ENCODE peak calls at places on chromosomes 1 and 21, in eight cellular contexts. R is HS-5, B is LoVo, W is M059J, P is iris pigment epithelial cell, K is globus pallidus, X is C1 segment of cervical spinal cord, N is OCI-LY7. D is an unnamed sample.
A peak's percentile ranks its signal among the peaks of the same experiment; 100 is the strongest.

GRCh38 chr1:93670141-93670540 is 11.5 kb downstream of the BCAR3 start:
- DNase-seq in X (no peak), N (no peak), R (peak; percentile 30), K (peak; percentile 27), B (peak; percentile 76), W (peak; percentile 99), P (peak; percentile 93), D (peak; percentile 24)

GRCh38 chr1:3911981-3912808 is 12.1 kb upstream of the C1orf174 start:
- DNase-seq in R (no peak), X (no peak), N (no peak), W (no peak), B (no peak), K (no peak), P (no peak), D (no peak)

GRCh38 chr1:32464716-32465540 is at the start of gene ZBTB8B:
- DNase-seq in P (peak; percentile 35), W (peak; percentile 89), B (peak; percentile 45), N (no peak), X (peak; percentile 75), K (peak; percentile 86), R (no peak), D (peak; percentile 63)

GRCh38 chr1:212098340-212098739 is 62.8 kb downstream of the DTL start:
- DNase-seq in N (no peak), P (no peak), X (no peak), B (no peak), K (no peak), W (no peak), R (no peak), D (no peak)

GRCh38 chr1:75133754-75134655 is at the start of gene LHX8:
- DNase-seq in N (no peak), X (no peak), B (no peak), W (peak; percentile 59), P (no peak), K (no peak), R (no peak), D (no peak)

GRCh38 chr1:248618878-248619277 is 16.0 kb downstream of the OR2T11 start:
- DNase-seq in X (peak; percentile 9), B (peak; percentile 43), K (peak; percentile 53), W (peak; percentile 26), N (peak; percentile 59), R (no peak), P (peak; percentile 4), D (peak; percentile 32)

GRCh38 chr1:195663549-195664280 is 944.5 kb downstream of the KCNT2 start:
- DNase-seq in X (no peak), N (no peak), B (peak; percentile 11), K (no peak), R (peak; percentile 77), P (peak; percentile 69), W (peak; percentile 88), D (peak; percentile 90)

GRCh38 chr21:29499734-29500343 is 201.1 kb downstream of the BACH1 start:
- DNase-seq in W (peak; percentile 42), R (no peak), K (peak; percentile 57), B (peak; percentile 2), X (peak; percentile 26), N (no peak), P (peak; percentile 54), D (peak; percentile 57)

GRCh38 chr1:232476538-232476950 is 153.4 kb downstream of the SIPA1L2 start:
- DNase-seq in P (peak; percentile 81), B (no peak), R (no peak), N (no peak), W (peak; percentile 34), K (no peak), X (no peak), D (no peak)

GRCh38 chr1:210233216-210233494 is 559 bp downstream of the SERTAD4 start:
- DNase-seq in N (no peak), B (no peak), X (peak; percentile 77), K (peak; percentile 54), W (peak; percentile 42), R (no peak), P (no peak), D (peak; percentile 19)

GRCh38 chr1:175755516-175755915 is 12.1 kb upstream of the TNR start:
- DNase-seq in P (no peak), W (no peak), B (no peak), N (no peak), R (no peak), X (no peak), K (no peak), D (no peak)

GRCh38 chr21:27582946-27583270 is 616.0 kb upstream of the ADAMTS5 start:
- DNase-seq in X (no peak), P (peak; percentile 18), W (peak; percentile 39), B (no peak), N (no peak), K (no peak), R (no peak), D (no peak)

GRCh38 chr1:150535511-150536281 is 13.5 kb upstream of the ADAMTSL4 start:
- DNase-seq in N (no peak), K (no peak), X (no peak), B (peak; percentile 41), R (peak; percentile 83), P (no peak), W (peak; percentile 78), D (peak; percentile 18)